ENCODE peak calls at places on chromosomes 5 and 9, in four cellular contexts. D, V, G and I are unnamed samples.

GRCh38 chr9:114371986-114372917 is 15.5 kb downstream of the AKNA start:
- DNase-seq in D (no peak), G (no peak), V (no peak), I (peak; percentile 86)

GRCh38 chr9:131889437-131890244 is 149.8 kb upstream of the RAPGEF1 start:
- DNase-seq in G (no peak), V (peak; percentile 29), D (no peak), I (no peak)

GRCh38 chr5:156042726-156043125 is 284.2 kb upstream of the SGCD start:
- DNase-seq in G (no peak), V (no peak), D (no peak), I (no peak)

GRCh38 chr5:115461506-115462290 is 82.9 kb downstream of the FEM1C start:
- DNase-seq in V (no peak), D (peak; percentile 46), G (no peak), I (no peak)

GRCh38 chr9:100515578-100516494 is 42.9 kb downstream of the TMEFF1 start:
- DNase-seq in D (no peak), V (no peak), G (no peak), I (no peak)

GRCh38 chr5:141543053-141543452 is 54.2 kb downstream of the PCDHGC5 start:
- DNase-seq in V (no peak), D (no peak), G (no peak), I (no peak)

GRCh38 chr9:14349141-14349817 is 35.3 kb upstream of the NFIB start:
- DNase-seq in D (no peak), G (no peak), V (no peak), I (no peak)

GRCh38 chr9:129702563-129702962 is 37.1 kb downstream of the PRRX2 start:
- DNase-seq in G (peak; percentile 85), V (peak; percentile 42), D (peak; percentile 69), I (peak; percentile 61)

GRCh38 chr9:115002371-115003120 is 72.2 kb upstream of the TNFSF8 start:
- DNase-seq in D (no peak), G (no peak), V (no peak), I (no peak)

GRCh38 chr9:98488578-98489312 is 220.0 kb downstream of the GABBR2 start:
- DNase-seq in D (peak; percentile 85), V (no peak), G (no peak), I (no peak)

GRCh38 chr5:41834506-41834905 is 35.7 kb downstream of the OXCT1 start:
- DNase-seq in G (no peak), D (no peak), V (no peak), I (no peak)

GRCh38 chr9:76733096-76733495 is 31.1 kb upstream of the PCA3 start:
- DNase-seq in V (no peak), G (no peak), D (no peak), I (no peak)

GRCh38 chr9:96186601-96187011 is 115.4 kb downstream of the HSD17B3 start:
- DNase-seq in V (peak; percentile 85), G (peak; percentile 81), D (no peak), I (peak; percentile 77)

GRCh38 chr9:78030553-78031270 is 899 bp downstream of the GNAQ start:
- DNase-seq in G (peak; percentile 82), V (peak; percentile 55), D (no peak), I (peak; percentile 75)

GRCh38 chr5:180035532-180035931 is 36.0 kb downstream of the RNF130 start:
- DNase-seq in G (no peak), V (no peak), D (no peak), I (no peak)

GRCh38 chr5:56323505-56323904 is 90.4 kb upstream of the ANKRD55 start:
- DNase-seq in D (peak; percentile 26), V (no peak), G (no peak), I (no peak)

GRCh38 chr9:136578620-136578914 is 32.7 kb upstream of the NOTCH1 start:
- DNase-seq in V (no peak), G (no peak), D (no peak), I (no peak)

GRCh38 chr5:39093351-39093749 is 19.2 kb upstream of the RICTOR start:
- DNase-seq in V (no peak), G (no peak), D (no peak), I (no peak)

GRCh38 chr5:40124367-40124766 is 555.3 kb upstream of the PTGER4 start:
- DNase-seq in D (no peak), G (no peak), V (no peak), I (no peak)

GRCh38 chr5:39501403-39501802 is 76.6 kb upstream of the DAB2 start:
- DNase-seq in D (no peak), G (no peak), V (no peak), I (no peak)

GRCh38 chr9:127509261-127509954 is 58.1 kb downstream of the LRSAM1 start:
- DNase-seq in V (no peak), G (no peak), D (no peak), I (no peak)

DNA sequence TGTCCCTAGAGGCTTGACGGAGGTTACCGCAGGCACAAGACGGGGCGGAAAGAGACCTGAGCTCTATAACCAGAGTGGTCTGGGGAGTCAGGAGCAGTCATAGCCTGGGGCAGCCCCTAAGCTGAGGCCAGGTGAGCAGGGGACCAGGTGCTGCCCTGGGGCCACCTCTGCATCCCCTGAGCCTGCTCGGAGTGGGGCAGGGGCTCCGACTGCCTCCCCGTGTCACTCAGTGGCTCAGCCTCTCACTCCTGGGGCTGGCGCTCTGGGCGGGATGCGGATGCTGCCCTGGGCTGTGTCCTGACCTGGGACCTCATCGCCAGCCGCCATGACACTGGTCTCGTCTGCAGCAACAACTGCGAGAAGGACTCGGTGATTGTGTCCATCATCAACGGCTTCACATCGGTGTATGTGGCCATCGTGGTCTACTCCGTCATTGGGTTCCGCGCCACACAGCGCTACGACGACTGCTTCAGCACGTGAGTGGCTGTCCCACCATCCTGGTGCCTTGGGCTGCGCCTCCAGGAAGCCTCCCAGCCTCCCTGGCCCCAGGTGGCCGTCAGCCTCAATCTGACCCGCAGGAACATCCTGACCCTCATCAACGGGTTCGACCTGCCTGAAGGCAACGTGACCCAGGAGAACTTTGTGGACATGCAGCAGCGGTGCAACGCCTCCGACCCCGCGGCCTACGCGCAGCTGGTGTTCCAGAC is 8.8 kb upstream of the SLC6A18 start:
- DNase-seq in G (no peak), V (no peak), D (no peak), I (no peak)
- TF ChIP-seq CTCF in G (no peak), V (no peak), D (no peak), I (no peak)

GRCh38 chr9:80605129-80605528 is 1033.4 kb downstream of the TLE4 start:
- DNase-seq in G (no peak), D (peak; percentile 11), V (no peak), I (no peak)
- TF ChIP-seq CTCF in G (no peak), D (peak; percentile 60), V (peak; percentile 29), I (no peak)

GRCh38 chr5:35538198-35538931 is 79.3 kb upstream of the SPEF2 start:
- DNase-seq in V (no peak), D (no peak), G (no peak), I (no peak)
- TF ChIP-seq CTCF in V (no peak), D (no peak), G (no peak), I (no peak)

GRCh38 chr5:114055318-114055788 is 306.5 kb upstream of the KCNN2 start:
- DNase-seq in D (peak; percentile 6), V (peak; percentile 46), G (peak; percentile 24), I (no peak)
- TF ChIP-seq CTCF in D (no peak), V (no peak), G (no peak), I (no peak)